ENCODE peak calls at places on chromosomes 13 and 19, in six cellular contexts. One of them, this sample, is unnamed.

GRCh38 chr13:40777166-40777956 is 6.4 kb upstream of the MRPS31 start:
- DNase-seq in testis: peak
- DNase-seq in Peyer's patch: peak
- DNase-seq in PC-3: peak
- DNase-seq in heart left ventricle: no peak
- DNase-seq in upper lobe of right lung: no peak
- DNase-seq in this sample: peak

GRCh38 chr13:105410602-105411001 is 1124.9 kb downstream of the EFNB2 start:
- DNase-seq in testis: peak
- DNase-seq in Peyer's patch: no peak
- DNase-seq in PC-3: peak
- DNase-seq in heart left ventricle: peak
- DNase-seq in upper lobe of right lung: peak
- DNase-seq in this sample: peak

GRCh38 chr19:34253711-34254551 is 423 bp upstream of the GARRE1 start:
- DNase-seq in testis: no peak
- DNase-seq in Peyer's patch: peak
- DNase-seq in PC-3: peak
- DNase-seq in heart left ventricle: peak
- DNase-seq in upper lobe of right lung: peak
- DNase-seq in this sample: no peak

GRCh38 chr19:50759886-50760285 is 10.4 kb upstream of the GPR32 start:
- DNase-seq in testis: no peak
- DNase-seq in Peyer's patch: no peak
- DNase-seq in PC-3: peak
- DNase-seq in heart left ventricle: no peak
- DNase-seq in upper lobe of right lung: no peak
- DNase-seq in this sample: peak

GRCh38 chr19:39934584-39935233 is at the start of gene FCGBP:
- DNase-seq in testis: no peak
- DNase-seq in Peyer's patch: no peak
- DNase-seq in PC-3: no peak
- DNase-seq in heart left ventricle: no peak
- DNase-seq in upper lobe of right lung: no peak
- DNase-seq in this sample: no peak

GRCh38 chr13:110680852-110681251 is 25.1 kb downstream of the CARS2 start:
- DNase-seq in testis: no peak
- DNase-seq in Peyer's patch: no peak
- DNase-seq in PC-3: peak
- DNase-seq in heart left ventricle: no peak
- DNase-seq in upper lobe of right lung: no peak
- DNase-seq in this sample: peak

GRCh38 chr13:112443191-112444000 is 67.2 kb downstream of the SPACA7 start:
- DNase-seq in testis: no peak
- DNase-seq in Peyer's patch: no peak
- DNase-seq in PC-3: no peak
- DNase-seq in heart left ventricle: no peak
- DNase-seq in upper lobe of right lung: no peak
- DNase-seq in this sample: no peak

GRCh38 chr13:95300625-95301134 is 571 bp downstream of the ABCC4 start:
- DNase-seq in testis: peak
- DNase-seq in Peyer's patch: peak
- DNase-seq in PC-3: peak
- DNase-seq in heart left ventricle: peak
- DNase-seq in upper lobe of right lung: peak
- DNase-seq in this sample: peak

GRCh38 chr19:1470864-1471513 is 8.0 kb downstream of the C19orf25 start:
- DNase-seq in testis: no peak
- DNase-seq in Peyer's patch: no peak
- DNase-seq in PC-3: peak
- DNase-seq in heart left ventricle: no peak
- DNase-seq in upper lobe of right lung: no peak
- DNase-seq in this sample: no peak

GRCh38 chr13:58025821-58026220 is 394.3 kb downstream of the PCDH17 start:
- DNase-seq in testis: no peak
- DNase-seq in Peyer's patch: no peak
- DNase-seq in PC-3: no peak
- DNase-seq in heart left ventricle: no peak
- DNase-seq in upper lobe of right lung: no peak
- DNase-seq in this sample: no peak

GRCh38 chr13:71055644-71056043 is 811.4 kb downstream of the DACH1 start:
- DNase-seq in testis: no peak
- DNase-seq in Peyer's patch: no peak
- DNase-seq in PC-3: no peak
- DNase-seq in heart left ventricle: no peak
- DNase-seq in upper lobe of right lung: no peak
- DNase-seq in this sample: no peak

GRCh38 chr19:3413796-3414327 is 47.5 kb downstream of the NFIC start:
- DNase-seq in testis: no peak
- DNase-seq in Peyer's patch: no peak
- DNase-seq in PC-3: no peak
- DNase-seq in heart left ventricle: no peak
- DNase-seq in upper lobe of right lung: no peak
- DNase-seq in this sample: peak

GRCh38 chr19:16416996-16417395 is 54.8 kb downstream of the EPS15L1 start:
- DNase-seq in testis: no peak
- DNase-seq in Peyer's patch: peak
- DNase-seq in PC-3: no peak
- DNase-seq in heart left ventricle: peak
- DNase-seq in upper lobe of right lung: no peak
- DNase-seq in this sample: no peak

GRCh38 chr13:111893071-111893606 is 173.8 kb upstream of the SOX1 start:
- DNase-seq in testis: peak
- DNase-seq in Peyer's patch: peak
- DNase-seq in PC-3: no peak
- DNase-seq in heart left ventricle: peak
- DNase-seq in upper lobe of right lung: no peak
- DNase-seq in this sample: no peak

GRCh38 chr19:6822311-6822670 is 49.8 kb downstream of the VAV1 start:
- DNase-seq in testis: no peak
- DNase-seq in Peyer's patch: no peak
- DNase-seq in PC-3: no peak
- DNase-seq in heart left ventricle: no peak
- DNase-seq in upper lobe of right lung: no peak
- DNase-seq in this sample: no peak

GRCh38 chr13:30832845-30833332 is 73.2 kb upstream of the MEDAG start:
- DNase-seq in testis: peak
- DNase-seq in Peyer's patch: no peak
- DNase-seq in PC-3: peak
- DNase-seq in heart left ventricle: peak
- DNase-seq in upper lobe of right lung: peak
- DNase-seq in this sample: peak

GRCh38 chr19:53190253-53190652 is 2.9 kb downstream of the ZNF665 start:
- DNase-seq in testis: no peak
- DNase-seq in Peyer's patch: no peak
- DNase-seq in PC-3: no peak
- DNase-seq in heart left ventricle: no peak
- DNase-seq in upper lobe of right lung: no peak
- DNase-seq in this sample: no peak
- TF ChIP-seq CTCF in testis: no peak
- TF ChIP-seq CTCF in Peyer's patch: no peak
- TF ChIP-seq CTCF in PC-3: no peak
- TF ChIP-seq CTCF in heart left ventricle: no peak
- TF ChIP-seq CTCF in upper lobe of right lung: no peak
- TF ChIP-seq CTCF in this sample: no peak

GRCh38 chr13:51996660-51997059 is 14.6 kb downstream of the ATP7B start:
- DNase-seq in testis: no peak
- DNase-seq in Peyer's patch: no peak
- DNase-seq in PC-3: no peak
- DNase-seq in heart left ventricle: no peak
- DNase-seq in upper lobe of right lung: no peak
- DNase-seq in this sample: no peak

GRCh38 chr13:51998723-51999471 is 12.4 kb downstream of the ATP7B start:
- DNase-seq in testis: no peak
- DNase-seq in Peyer's patch: no peak
- DNase-seq in PC-3: peak
- DNase-seq in heart left ventricle: no peak
- DNase-seq in upper lobe of right lung: no peak
- DNase-seq in this sample: no peak

GRCh38 chr13:51999525-51999924 is 11.7 kb downstream of the ATP7B start:
- DNase-seq in testis: peak
- DNase-seq in Peyer's patch: no peak
- DNase-seq in PC-3: peak
- DNase-seq in heart left ventricle: peak
- DNase-seq in upper lobe of right lung: no peak
- DNase-seq in this sample: no peak

GRCh38 chr13:51997641-51998330 is 13.5 kb downstream of the ATP7B start:
- DNase-seq in testis: no peak
- DNase-seq in Peyer's patch: no peak
- DNase-seq in PC-3: no peak
- DNase-seq in heart left ventricle: no peak
- DNase-seq in upper lobe of right lung: no peak
- DNase-seq in this sample: no peak

GRCh38 chr13:51995677-51996551 is 15.3 kb downstream of the ATP7B start:
- DNase-seq in testis: no peak
- DNase-seq in Peyer's patch: no peak
- DNase-seq in PC-3: no peak
- DNase-seq in heart left ventricle: peak
- DNase-seq in upper lobe of right lung: no peak
- DNase-seq in this sample: no peak
- TF ChIP-seq CTCF in testis: no peak
- TF ChIP-seq CTCF in Peyer's patch: no peak
- TF ChIP-seq CTCF in PC-3: no peak
- TF ChIP-seq CTCF in heart left ventricle: no peak
- TF ChIP-seq CTCF in upper lobe of right lung: no peak
- TF ChIP-seq CTCF in this sample: no peak

GRCh38 chr19:44539991-44540390 is 10.5 kb upstream of the CEACAM20 start:
- DNase-seq in testis: no peak
- DNase-seq in Peyer's patch: no peak
- DNase-seq in PC-3: no peak
- DNase-seq in heart left ventricle: no peak
- DNase-seq in upper lobe of right lung: no peak
- DNase-seq in this sample: no peak
- TF ChIP-seq CTCF in testis: no peak
- TF ChIP-seq CTCF in Peyer's patch: no peak
- TF ChIP-seq CTCF in PC-3: no peak
- TF ChIP-seq CTCF in heart left ventricle: no peak
- TF ChIP-seq CTCF in upper lobe of right lung: no peak
- TF ChIP-seq CTCF in this sample: no peak

GRCh38 chr13:29521336-29521735 is 74.2 kb downstream of the SLC7A1 start:
- DNase-seq in testis: no peak
- DNase-seq in Peyer's patch: no peak
- DNase-seq in PC-3: no peak
- DNase-seq in heart left ventricle: no peak
- DNase-seq in upper lobe of right lung: no peak
- DNase-seq in this sample: no peak

GRCh38 chr13:29524176-29524575 is 71.3 kb downstream of the SLC7A1 start:
- DNase-seq in testis: no peak
- DNase-seq in Peyer's patch: no peak
- DNase-seq in PC-3: no peak
- DNase-seq in heart left ventricle: peak
- DNase-seq in upper lobe of right lung: no peak
- DNase-seq in this sample: no peak

GRCh38 chr13:29522044-29522685 is 73.3 kb downstream of the SLC7A1 start:
- DNase-seq in testis: no peak
- DNase-seq in Peyer's patch: no peak
- DNase-seq in PC-3: no peak
- DNase-seq in heart left ventricle: peak
- DNase-seq in upper lobe of right lung: no peak
- DNase-seq in this sample: peak

GRCh38 chr13:29524641-29525040 is 70.8 kb downstream of the SLC7A1 start:
- DNase-seq in testis: no peak
- DNase-seq in Peyer's patch: no peak
- DNase-seq in PC-3: no peak
- DNase-seq in heart left ventricle: no peak
- DNase-seq in upper lobe of right lung: no peak
- DNase-seq in this sample: no peak

GRCh38 chr13:29523199-29523931 is 72.1 kb downstream of the SLC7A1 start:
- DNase-seq in testis: no peak
- DNase-seq in Peyer's patch: no peak
- DNase-seq in PC-3: no peak
- DNase-seq in heart left ventricle: peak
- DNase-seq in upper lobe of right lung: peak
- DNase-seq in this sample: no peak
- TF ChIP-seq CTCF in testis: no peak
- TF ChIP-seq CTCF in Peyer's patch: no peak
- TF ChIP-seq CTCF in PC-3: no peak
- TF ChIP-seq CTCF in heart left ventricle: no peak
- TF ChIP-seq CTCF in upper lobe of right lung: no peak
- TF ChIP-seq CTCF in this sample: no peak

DNA sequence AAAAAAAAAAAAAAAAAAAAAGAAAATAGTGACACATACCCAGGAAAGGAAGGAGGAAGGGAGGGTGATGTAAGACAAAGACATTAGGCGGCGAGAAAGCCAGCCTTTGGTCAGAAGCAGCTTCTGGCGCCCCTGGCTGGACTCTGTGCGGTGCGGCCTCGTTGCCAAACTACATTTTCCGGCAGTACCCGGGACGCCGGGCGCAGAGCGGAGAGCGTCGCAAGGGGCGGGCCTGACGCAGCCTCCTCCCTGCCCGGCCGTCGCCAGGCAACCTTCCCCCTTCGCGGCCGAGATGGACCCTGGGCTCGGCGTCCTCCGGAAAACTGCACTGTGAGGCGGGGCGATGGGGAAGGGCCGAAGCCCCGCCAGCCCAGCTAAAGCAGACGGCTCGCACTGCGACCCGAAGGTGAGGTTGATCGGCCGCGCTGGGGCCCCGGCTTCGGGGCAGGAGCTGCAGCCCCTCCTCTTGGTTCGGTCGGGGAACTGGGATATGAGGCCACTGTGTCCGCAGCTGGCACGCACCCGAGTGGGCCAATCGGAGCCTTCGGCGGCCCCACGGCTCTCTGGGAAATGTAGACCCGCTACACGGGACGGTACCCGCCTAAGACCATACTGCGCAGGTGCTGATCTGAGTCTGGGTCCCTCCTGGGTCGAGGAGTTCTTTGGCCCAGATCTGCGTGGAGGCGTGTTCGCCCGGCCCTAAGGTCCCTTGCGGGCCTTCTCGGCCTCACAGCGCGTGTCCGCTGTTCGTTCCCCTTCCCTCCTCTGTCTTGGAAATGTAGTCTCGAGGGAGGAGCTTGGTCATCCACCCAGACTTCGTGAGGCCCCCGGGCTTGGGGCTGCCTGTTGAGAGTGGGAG is 2.3 kb upstream of the MZF1 start:
- DNase-seq in testis: peak
- DNase-seq in Peyer's patch: peak
- DNase-seq in PC-3: peak
- DNase-seq in heart left ventricle: peak
- DNase-seq in upper lobe of right lung: peak
- DNase-seq in this sample: peak
- TF ChIP-seq CTCF in testis: no peak
- TF ChIP-seq CTCF in Peyer's patch: no peak
- TF ChIP-seq CTCF in PC-3: no peak
- TF ChIP-seq CTCF in heart left ventricle: no peak
- TF ChIP-seq CTCF in upper lobe of right lung: no peak
- TF ChIP-seq CTCF in this sample: no peak

GRCh38 chr13:46962286-46962941 is 65.6 kb upstream of the HTR2A start:
- DNase-seq in testis: no peak
- DNase-seq in Peyer's patch: no peak
- DNase-seq in PC-3: peak
- DNase-seq in heart left ventricle: no peak
- DNase-seq in upper lobe of right lung: no peak
- DNase-seq in this sample: no peak
- TF ChIP-seq CTCF in testis: no peak
- TF ChIP-seq CTCF in Peyer's patch: no peak
- TF ChIP-seq CTCF in PC-3: peak
- TF ChIP-seq CTCF in heart left ventricle: no peak
- TF ChIP-seq CTCF in upper lobe of right lung: peak
- TF ChIP-seq CTCF in this sample: peak

GRCh38 chr19:46076951-46077814 is 36.4 kb upstream of the IGFL4 start:
- DNase-seq in testis: peak
- DNase-seq in Peyer's patch: no peak
- DNase-seq in PC-3: peak
- DNase-seq in heart left ventricle: no peak
- DNase-seq in upper lobe of right lung: no peak
- DNase-seq in this sample: peak
- TF ChIP-seq CTCF in testis: peak
- TF ChIP-seq CTCF in Peyer's patch: no peak
- TF ChIP-seq CTCF in PC-3: peak
- TF ChIP-seq CTCF in heart left ventricle: peak
- TF ChIP-seq CTCF in upper lobe of right lung: peak
- TF ChIP-seq CTCF in this sample: peak